ENCODE peak calls at places on chromosome 3, in eight cellular contexts. One of them, this sample, is unnamed.

GRCh38 chr3:64143399-64144130 is 81.7 kb downstream of the PRICKLE2 start:
- DNase-seq in CD4-positive, alpha-beta T cell: no peak
- DNase-seq in endothelial cell: no peak
- DNase-seq in activated B cell treated with CpG ODN at 0.5 μM for 24 hours: no peak
- DNase-seq in GM13976: no peak
- DNase-seq in choroid plexus epithelial cell: peak
- DNase-seq in mesothelial cell of epicardium: no peak
- DNase-seq in omental fat pad: no peak
- DNase-seq in this sample: peak

GRCh38 chr3:30749230-30749629 is 142.8 kb downstream of the TGFBR2 start:
- DNase-seq in CD4-positive, alpha-beta T cell: no peak
- DNase-seq in endothelial cell: no peak
- DNase-seq in activated B cell treated with CpG ODN at 0.5 μM for 24 hours: no peak
- DNase-seq in GM13976: no peak
- DNase-seq in choroid plexus epithelial cell: no peak
- DNase-seq in mesothelial cell of epicardium: no peak
- DNase-seq in omental fat pad: no peak
- DNase-seq in this sample: no peak

GRCh38 chr3:22245122-22245521 is 494.1 kb upstream of the ZNF385D start:
- DNase-seq in CD4-positive, alpha-beta T cell: no peak
- DNase-seq in endothelial cell: no peak
- DNase-seq in activated B cell treated with CpG ODN at 0.5 μM for 24 hours: no peak
- DNase-seq in GM13976: no peak
- DNase-seq in choroid plexus epithelial cell: peak
- DNase-seq in mesothelial cell of epicardium: no peak
- DNase-seq in omental fat pad: no peak
- DNase-seq in this sample: peak

GRCh38 chr3:132180337-132180791 is 136.8 kb upstream of the ACP3 start:
- DNase-seq in CD4-positive, alpha-beta T cell: no peak
- DNase-seq in endothelial cell: peak
- DNase-seq in activated B cell treated with CpG ODN at 0.5 μM for 24 hours: no peak
- DNase-seq in GM13976: peak
- DNase-seq in choroid plexus epithelial cell: peak
- DNase-seq in mesothelial cell of epicardium: no peak
- DNase-seq in omental fat pad: no peak
- DNase-seq in this sample: peak

GRCh38 chr3:26236991-26237682 is 385.4 kb upstream of the LRRC3B start:
- DNase-seq in CD4-positive, alpha-beta T cell: no peak
- DNase-seq in endothelial cell: no peak
- DNase-seq in activated B cell treated with CpG ODN at 0.5 μM for 24 hours: no peak
- DNase-seq in GM13976: no peak
- DNase-seq in choroid plexus epithelial cell: no peak
- DNase-seq in mesothelial cell of epicardium: no peak
- DNase-seq in omental fat pad: no peak
- DNase-seq in this sample: no peak

GRCh38 chr3:173287361-173287760 is 110.2 kb upstream of the NLGN1 start:
- DNase-seq in CD4-positive, alpha-beta T cell: no peak
- DNase-seq in endothelial cell: no peak
- DNase-seq in activated B cell treated with CpG ODN at 0.5 μM for 24 hours: no peak
- DNase-seq in GM13976: no peak
- DNase-seq in choroid plexus epithelial cell: no peak
- DNase-seq in mesothelial cell of epicardium: no peak
- DNase-seq in omental fat pad: no peak
- DNase-seq in this sample: no peak

GRCh38 chr3:86737517-86737916 is 253.4 kb downstream of the VGLL3 start:
- DNase-seq in CD4-positive, alpha-beta T cell: no peak
- DNase-seq in endothelial cell: no peak
- DNase-seq in activated B cell treated with CpG ODN at 0.5 μM for 24 hours: no peak
- DNase-seq in GM13976: no peak
- DNase-seq in choroid plexus epithelial cell: no peak
- DNase-seq in mesothelial cell of epicardium: no peak
- DNase-seq in omental fat pad: no peak
- DNase-seq in this sample: no peak

GRCh38 chr3:72058493-72059081 is 273.6 kb upstream of the PROK2 start:
- DNase-seq in CD4-positive, alpha-beta T cell: no peak
- DNase-seq in endothelial cell: no peak
- DNase-seq in activated B cell treated with CpG ODN at 0.5 μM for 24 hours: no peak
- DNase-seq in GM13976: no peak
- DNase-seq in choroid plexus epithelial cell: no peak
- DNase-seq in mesothelial cell of epicardium: no peak
- DNase-seq in omental fat pad: no peak
- DNase-seq in this sample: no peak

GRCh38 chr3:107172411-107172810 is 204.8 kb upstream of the CCDC54 start:
- DNase-seq in CD4-positive, alpha-beta T cell: no peak
- DNase-seq in endothelial cell: no peak
- DNase-seq in activated B cell treated with CpG ODN at 0.5 μM for 24 hours: no peak
- DNase-seq in GM13976: no peak
- DNase-seq in choroid plexus epithelial cell: no peak
- DNase-seq in mesothelial cell of epicardium: no peak
- DNase-seq in omental fat pad: no peak
- DNase-seq in this sample: no peak

GRCh38 chr3:146781606-146782005 is 176.5 kb upstream of the PLSCR5 start:
- DNase-seq in CD4-positive, alpha-beta T cell: no peak
- DNase-seq in endothelial cell: no peak
- DNase-seq in activated B cell treated with CpG ODN at 0.5 μM for 24 hours: no peak
- DNase-seq in GM13976: no peak
- DNase-seq in choroid plexus epithelial cell: peak
- DNase-seq in mesothelial cell of epicardium: no peak
- DNase-seq in omental fat pad: no peak
- DNase-seq in this sample: peak

GRCh38 chr3:111768571-111769100 is 90.4 kb upstream of the PHLDB2 start:
- DNase-seq in CD4-positive, alpha-beta T cell: no peak
- DNase-seq in endothelial cell: no peak
- DNase-seq in activated B cell treated with CpG ODN at 0.5 μM for 24 hours: no peak
- DNase-seq in GM13976: no peak
- DNase-seq in choroid plexus epithelial cell: peak
- DNase-seq in mesothelial cell of epicardium: no peak
- DNase-seq in omental fat pad: no peak
- DNase-seq in this sample: peak

GRCh38 chr3:144296808-144297207 is 325.2 kb downstream of the DIPK2A start:
- DNase-seq in CD4-positive, alpha-beta T cell: no peak
- DNase-seq in endothelial cell: no peak
- DNase-seq in activated B cell treated with CpG ODN at 0.5 μM for 24 hours: no peak
- DNase-seq in GM13976: no peak
- DNase-seq in choroid plexus epithelial cell: no peak
- DNase-seq in mesothelial cell of epicardium: no peak
- DNase-seq in omental fat pad: no peak
- DNase-seq in this sample: no peak

DNA sequence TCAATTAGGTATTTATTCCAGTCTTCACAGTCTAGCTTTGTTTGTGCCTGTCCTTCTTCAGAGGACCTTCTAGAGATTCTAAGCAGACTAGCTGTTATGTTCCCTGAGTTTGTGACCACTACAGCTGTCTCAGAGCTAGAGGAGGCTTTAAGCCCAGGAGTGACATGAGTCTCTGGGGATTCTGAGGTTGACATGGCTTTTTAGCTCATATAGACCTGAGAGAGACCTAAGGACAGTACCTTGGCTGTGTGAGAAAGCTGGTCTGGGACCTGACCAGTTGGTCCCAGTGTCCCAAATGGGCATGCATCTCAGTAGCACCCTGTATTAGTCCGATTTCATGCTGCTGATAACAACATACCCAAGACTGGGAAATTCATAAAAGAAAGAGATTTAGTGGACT is 330.2 kb downstream of the DIPK2A start:
- DNase-seq in CD4-positive, alpha-beta T cell: no peak
- DNase-seq in endothelial cell: no peak
- DNase-seq in activated B cell treated with CpG ODN at 0.5 μM for 24 hours: no peak
- DNase-seq in GM13976: no peak
- DNase-seq in choroid plexus epithelial cell: no peak
- DNase-seq in mesothelial cell of epicardium: no peak
- DNase-seq in omental fat pad: no peak
- DNase-seq in this sample: no peak
- TF ChIP-seq CTCF in CD4-positive, alpha-beta T cell: no peak
- TF ChIP-seq CTCF in endothelial cell: no peak
- TF ChIP-seq CTCF in activated B cell treated with CpG ODN at 0.5 μM for 24 hours: no peak
- TF ChIP-seq CTCF in GM13976: no peak
- TF ChIP-seq CTCF in choroid plexus epithelial cell: no peak
- TF ChIP-seq CTCF in mesothelial cell of epicardium: no peak
- TF ChIP-seq CTCF in omental fat pad: no peak
- TF ChIP-seq CTCF in this sample: no peak

GRCh38 chr3:118793176-118793575 is 241.5 kb downstream of the IGSF11 start:
- DNase-seq in CD4-positive, alpha-beta T cell: no peak
- DNase-seq in endothelial cell: no peak
- DNase-seq in activated B cell treated with CpG ODN at 0.5 μM for 24 hours: no peak
- DNase-seq in GM13976: no peak
- DNase-seq in choroid plexus epithelial cell: no peak
- DNase-seq in mesothelial cell of epicardium: no peak
- DNase-seq in omental fat pad: no peak
- DNase-seq in this sample: no peak
- TF ChIP-seq CTCF in CD4-positive, alpha-beta T cell: no peak
- TF ChIP-seq CTCF in endothelial cell: no peak
- TF ChIP-seq CTCF in activated B cell treated with CpG ODN at 0.5 μM for 24 hours: no peak
- TF ChIP-seq CTCF in GM13976: no peak
- TF ChIP-seq CTCF in choroid plexus epithelial cell: no peak
- TF ChIP-seq CTCF in mesothelial cell of epicardium: no peak
- TF ChIP-seq CTCF in omental fat pad: no peak
- TF ChIP-seq CTCF in this sample: no peak

GRCh38 chr3:117549716-117550115 is 840.1 kb downstream of the TUSC7 start:
- DNase-seq in CD4-positive, alpha-beta T cell: no peak
- DNase-seq in endothelial cell: no peak
- DNase-seq in activated B cell treated with CpG ODN at 0.5 μM for 24 hours: no peak
- DNase-seq in GM13976: no peak
- DNase-seq in choroid plexus epithelial cell: peak
- DNase-seq in mesothelial cell of epicardium: no peak
- DNase-seq in omental fat pad: no peak
- DNase-seq in this sample: no peak
- TF ChIP-seq CTCF in CD4-positive, alpha-beta T cell: no peak
- TF ChIP-seq CTCF in endothelial cell: no peak
- TF ChIP-seq CTCF in activated B cell treated with CpG ODN at 0.5 μM for 24 hours: no peak
- TF ChIP-seq CTCF in GM13976: no peak
- TF ChIP-seq CTCF in choroid plexus epithelial cell: peak
- TF ChIP-seq CTCF in mesothelial cell of epicardium: peak
- TF ChIP-seq CTCF in omental fat pad: no peak
- TF ChIP-seq CTCF in this sample: no peak

GRCh38 chr3:141279074-141279945 is 47.7 kb downstream of the PXYLP1 start:
- DNase-seq in CD4-positive, alpha-beta T cell: no peak
- DNase-seq in endothelial cell: no peak
- DNase-seq in activated B cell treated with CpG ODN at 0.5 μM for 24 hours: no peak
- DNase-seq in GM13976: peak
- DNase-seq in choroid plexus epithelial cell: peak
- DNase-seq in mesothelial cell of epicardium: no peak
- DNase-seq in omental fat pad: no peak
- DNase-seq in this sample: peak

GRCh38 chr3:141277451-141277850 is 45.8 kb downstream of the PXYLP1 start:
- DNase-seq in CD4-positive, alpha-beta T cell: no peak
- DNase-seq in endothelial cell: no peak
- DNase-seq in activated B cell treated with CpG ODN at 0.5 μM for 24 hours: no peak
- DNase-seq in GM13976: no peak
- DNase-seq in choroid plexus epithelial cell: no peak
- DNase-seq in mesothelial cell of epicardium: no peak
- DNase-seq in omental fat pad: no peak
- DNase-seq in this sample: no peak

GRCh38 chr3:141280086-141280485 is 48.5 kb downstream of the PXYLP1 start:
- DNase-seq in CD4-positive, alpha-beta T cell: no peak
- DNase-seq in endothelial cell: no peak
- DNase-seq in activated B cell treated with CpG ODN at 0.5 μM for 24 hours: no peak
- DNase-seq in GM13976: no peak
- DNase-seq in choroid plexus epithelial cell: peak
- DNase-seq in mesothelial cell of epicardium: no peak
- DNase-seq in omental fat pad: no peak
- DNase-seq in this sample: no peak

GRCh38 chr3:141278196-141279073 is 46.8 kb downstream of the PXYLP1 start:
- DNase-seq in CD4-positive, alpha-beta T cell: no peak
- DNase-seq in endothelial cell: no peak
- DNase-seq in activated B cell treated with CpG ODN at 0.5 μM for 24 hours: no peak
- DNase-seq in GM13976: no peak
- DNase-seq in choroid plexus epithelial cell: peak
- DNase-seq in mesothelial cell of epicardium: no peak
- DNase-seq in omental fat pad: no peak
- DNase-seq in this sample: peak

GRCh38 chr3:141280690-141281089 is 49.1 kb downstream of the PXYLP1 start:
- DNase-seq in CD4-positive, alpha-beta T cell: no peak
- DNase-seq in endothelial cell: no peak
- DNase-seq in activated B cell treated with CpG ODN at 0.5 μM for 24 hours: no peak
- DNase-seq in GM13976: no peak
- DNase-seq in choroid plexus epithelial cell: no peak
- DNase-seq in mesothelial cell of epicardium: no peak
- DNase-seq in omental fat pad: no peak
- DNase-seq in this sample: no peak
- TF ChIP-seq CTCF in CD4-positive, alpha-beta T cell: no peak
- TF ChIP-seq CTCF in endothelial cell: no peak
- TF ChIP-seq CTCF in activated B cell treated with CpG ODN at 0.5 μM for 24 hours: no peak
- TF ChIP-seq CTCF in GM13976: no peak
- TF ChIP-seq CTCF in choroid plexus epithelial cell: no peak
- TF ChIP-seq CTCF in mesothelial cell of epicardium: no peak
- TF ChIP-seq CTCF in omental fat pad: no peak
- TF ChIP-seq CTCF in this sample: no peak

DNA sequence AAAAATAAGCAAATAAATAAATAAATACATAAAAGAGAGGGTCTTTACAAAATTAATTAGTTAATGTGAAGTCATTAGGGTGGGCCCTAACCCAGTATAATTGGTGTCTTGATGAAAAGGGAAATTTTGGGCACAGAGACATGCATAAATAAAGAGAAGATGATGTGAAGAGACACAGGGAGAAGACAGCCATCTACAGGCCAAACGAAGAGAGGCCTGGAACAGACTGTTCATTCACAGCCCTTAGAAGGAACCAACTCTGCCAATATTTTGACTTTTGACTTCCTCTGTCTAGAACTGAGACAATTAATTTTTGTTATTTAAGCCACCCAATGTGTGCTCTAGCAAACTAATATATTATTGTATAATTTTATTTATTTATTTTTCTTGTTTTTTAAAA is 29.6 kb upstream of the SELENOK start:
- DNase-seq in CD4-positive, alpha-beta T cell: no peak
- DNase-seq in endothelial cell: no peak
- DNase-seq in activated B cell treated with CpG ODN at 0.5 μM for 24 hours: no peak
- DNase-seq in GM13976: peak
- DNase-seq in choroid plexus epithelial cell: peak
- DNase-seq in mesothelial cell of epicardium: no peak
- DNase-seq in omental fat pad: no peak
- DNase-seq in this sample: peak
- TF ChIP-seq CTCF in CD4-positive, alpha-beta T cell: no peak
- TF ChIP-seq CTCF in endothelial cell: no peak
- TF ChIP-seq CTCF in activated B cell treated with CpG ODN at 0.5 μM for 24 hours: no peak
- TF ChIP-seq CTCF in GM13976: peak
- TF ChIP-seq CTCF in choroid plexus epithelial cell: peak
- TF ChIP-seq CTCF in mesothelial cell of epicardium: no peak
- TF ChIP-seq CTCF in omental fat pad: no peak
- TF ChIP-seq CTCF in this sample: peak

This sample was measured in fibroblast of pulmonary artery.